ENCODE peak calls at places on chromosomes 13 and 19, in four cellular contexts. V is thoracic aorta, E is A549, L is retinal pigment epithelial cell. M is an unnamed sample.

GRCh38 chr13:48595330-48596127 is 58.2 kb upstream of the CYSLTR2 start:
- DNase-seq in V (no peak), E (peak; percentile 63), L (no peak), M (no peak)

GRCh38 chr13:73162912-73163911 is 104.4 kb downstream of the KLF5 start:
- DNase-seq in V (no peak), E (peak; percentile 60), L (no peak), M (no peak)

GRCh38 chr19:6359517-6359916 is 1.8 kb upstream of the CLPP start:
- DNase-seq in V (no peak), E (no peak), L (no peak), M (no peak)

GRCh38 chr19:49591731-49592485 is 926 bp downstream of the PRR12 start:
- DNase-seq in V (no peak), E (peak; percentile 87), L (no peak), M (peak; percentile 22)

GRCh38 chr13:30340367-30341184 is 33.2 kb upstream of the KATNAL1 start:
- DNase-seq in V (peak; percentile 38), E (no peak), L (no peak), M (no peak)

GRCh38 chr13:107203146-107203847 is 635.4 kb upstream of the ARGLU1 start:
- DNase-seq in V (no peak), E (peak; percentile 29), L (no peak), M (peak; percentile 27)

GRCh38 chr13:51269039-51269438 is 46.8 kb downstream of the FAM124A start:
- DNase-seq in V (no peak), E (no peak), L (peak; percentile 78), M (no peak)

GRCh38 chr19:45865269-45865948 is 1.3 kb downstream of the FOXA3 start:
- DNase-seq in V (no peak), E (no peak), L (no peak), M (no peak)

GRCh38 chr13:98746968-98747367 is 5.5 kb downstream of the SLC15A1 start:
- DNase-seq in V (no peak), E (peak; percentile 37), L (no peak), M (no peak)

GRCh38 chr19:18606281-18607221 is at the start of gene CRLF1:
- DNase-seq in V (no peak), E (no peak), L (no peak), M (no peak)

GRCh38 chr19:1563251-1563650 is 4.9 kb downstream of the MEX3D start:
- DNase-seq in V (no peak), E (no peak), L (no peak), M (no peak)

GRCh38 chr19:1587872-1588271 is 4.8 kb downstream of the MBD3 start:
- DNase-seq in V (no peak), E (no peak), L (no peak), M (no peak)

GRCh38 chr13:42991892-42992584 is at the start of gene EPSTI1:
- DNase-seq in V (peak; percentile 5), E (no peak), L (no peak), M (peak; percentile 4)

GRCh38 chr13:37194428-37194861 is 89.0 kb upstream of the CSNK1A1L start:
- DNase-seq in V (no peak), E (no peak), L (no peak), M (no peak)

GRCh38 chr13:44364601-44365000 is 9.0 kb upstream of the SERP2 start:
- DNase-seq in V (no peak), E (peak; percentile 57), L (no peak), M (no peak)

GRCh38 chr13:47351798-47352197 is 454.9 kb upstream of the HTR2A start:
- DNase-seq in V (no peak), E (no peak), L (no peak), M (no peak)

GRCh38 chr13:23570099-23570926 is at the start of gene TNFRSF19:
- DNase-seq in V (no peak), E (no peak), L (peak; percentile 86), M (peak; percentile 57)

GRCh38 chr19:46859637-46860124 is 1.1 kb upstream of the ARHGAP35 start:
- DNase-seq in V (no peak), E (peak; percentile 90), L (no peak), M (no peak)

GRCh38 chr13:105914637-105915036 is 620.8 kb downstream of the EFNB2 start:
- DNase-seq in V (no peak), E (no peak), L (no peak), M (no peak)

GRCh38 chr13:105377452-105377851 is 1158.0 kb downstream of the EFNB2 start:
- DNase-seq in V (no peak), E (no peak), L (no peak), M (no peak)

GRCh38 chr13:30804474-30804873 is 69.1 kb downstream of the ALOX5AP start:
- DNase-seq in V (no peak), E (no peak), L (no peak), M (no peak)

GRCh38 chr13:91307887-91308286 is 39.6 kb upstream of the MIR17HG start:
- DNase-seq in V (no peak), E (no peak), L (no peak), M (no peak)

GRCh38 chr13:90951663-90952062 is 395.8 kb upstream of the MIR17HG start:
- DNase-seq in V (no peak), E (peak; percentile 49), L (no peak), M (no peak)

GRCh38 chr13:29923554-29924481 is 73.4 kb upstream of the UBL3 start:
- DNase-seq in V (peak; percentile 89), E (peak; percentile 98), L (peak; percentile 94), M (no peak)

GRCh38 chr13:108915634-108916497 is 286.5 kb downstream of the MYO16 start:
- DNase-seq in V (peak; percentile 77), E (peak; percentile 92), L (peak; percentile 99), M (peak; percentile 12)

GRCh38 chr19:44641460-44641859 is 2.2 kb upstream of the PVR start:
- DNase-seq in V (no peak), E (no peak), L (no peak), M (no peak)

GRCh38 chr13:66926200-66926850 is 303.8 kb downstream of the PCDH9 start:
- DNase-seq in V (no peak), E (no peak), L (peak; percentile 49), M (no peak)

GRCh38 chr19:12828494-12828893 is 5.9 kb downstream of the RTBDN start:
- DNase-seq in V (no peak), E (no peak), L (no peak), M (no peak)

GRCh38 chr19:12821761-12822160 is 12.6 kb downstream of the RTBDN start:
- DNase-seq in V (no peak), E (no peak), L (no peak), M (no peak)

GRCh38 chr19:12825259-12826131 is 8.9 kb downstream of the RTBDN start:
- DNase-seq in V (no peak), E (peak; percentile 57), L (no peak), M (peak; percentile 68)
- TF ChIP-seq CTCF in V (no peak), E (peak; percentile 38), L (peak; percentile 61), M (peak; percentile 68)

DNA sequence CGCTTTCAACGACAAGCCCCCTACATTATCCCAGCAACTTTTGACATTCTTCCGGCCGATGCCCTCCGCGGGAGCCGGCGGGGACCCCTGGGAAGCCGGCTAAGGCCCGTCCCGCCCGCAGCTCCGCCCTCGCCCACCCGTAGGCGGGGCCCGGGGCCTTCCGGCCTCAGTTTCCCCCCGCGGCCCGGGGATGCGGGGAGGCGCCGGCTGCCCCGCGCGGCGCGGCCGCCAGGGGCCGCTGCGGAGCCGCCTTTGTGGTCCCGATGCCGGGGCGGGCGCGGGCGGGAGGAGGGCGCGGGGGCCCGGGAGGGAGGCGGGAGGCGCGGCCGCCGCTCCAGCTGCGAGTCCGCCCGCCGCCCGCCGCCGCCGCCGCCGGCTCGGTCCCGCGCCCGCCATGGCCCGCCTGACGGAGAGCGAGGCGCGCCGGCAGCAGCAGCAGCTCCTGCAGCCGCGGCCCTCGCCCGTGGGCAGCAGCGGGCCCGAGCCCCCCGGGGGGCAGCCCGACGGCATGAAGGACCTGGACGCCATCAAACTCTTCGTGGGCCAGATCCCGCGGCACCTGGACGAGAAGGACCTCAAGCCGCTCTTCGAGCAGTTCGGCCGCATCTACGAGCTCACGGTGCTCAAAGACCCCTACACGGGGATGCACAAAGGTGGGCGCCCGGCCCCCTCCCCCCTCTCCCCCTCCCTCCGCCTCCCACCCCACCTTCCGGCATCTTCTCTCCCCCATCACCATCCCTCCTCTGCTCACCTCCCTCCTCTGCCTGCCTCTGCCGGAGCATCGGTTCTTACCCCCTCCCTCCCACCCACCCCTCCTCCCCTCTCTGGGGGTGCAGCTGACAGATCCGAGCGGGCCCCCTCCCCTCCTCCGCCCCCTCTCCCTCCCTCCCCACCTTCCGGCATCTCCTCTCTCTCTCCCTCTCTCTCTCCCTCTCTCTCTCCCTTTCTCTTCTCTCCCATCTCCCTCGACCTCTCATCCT is at the start of gene CELF5:
- DNase-seq in V (no peak), E (no peak), L (no peak), M (peak; percentile 58)
- TF ChIP-seq CTCF in V (peak; percentile 20), E (peak; percentile 76), L (peak; percentile 15), M (peak; percentile 72)

GRCh38 chr19:16066611-16067104 is 9.6 kb upstream of the TPM4 start:
- DNase-seq in V (no peak), E (peak; percentile 79), L (no peak), M (no peak)
- TF ChIP-seq CTCF in V (no peak), E (peak; percentile 30), L (peak; percentile 41), M (peak; percentile 38)

DNA sequence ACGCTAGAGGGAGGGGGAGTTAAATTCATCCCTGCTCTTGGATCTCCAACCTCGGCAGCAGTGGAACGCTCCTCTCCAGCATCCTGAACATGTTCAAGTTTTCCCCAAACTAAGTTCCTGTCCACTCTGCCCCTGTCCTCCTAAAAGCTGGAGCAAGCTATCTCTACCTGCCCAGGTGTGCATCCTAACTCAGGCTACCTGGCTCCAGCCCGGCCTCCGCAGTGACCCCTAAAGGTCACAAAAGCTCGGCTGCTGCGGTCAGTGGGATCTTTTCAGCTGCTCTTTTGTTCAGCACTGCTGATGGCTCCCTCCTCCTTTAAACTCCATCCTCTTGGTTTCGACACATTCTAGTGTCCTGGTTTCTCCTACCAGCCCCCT is 1.4 kb downstream of the DCUN1D2 start:
- DNase-seq in V (no peak), E (no peak), L (no peak), M (no peak)
- TF ChIP-seq CTCF in V (no peak), E (no peak), L (no peak), M (no peak)

GRCh38 chr13:102774596-102775375 is 1.2 kb upstream of the TEX30 start:
- DNase-seq in V (no peak), E (no peak), L (no peak), M (no peak)

GRCh38 chr13:102771298-102772041 is 2.1 kb downstream of the TEX30 start:
- DNase-seq in V (no peak), E (no peak), L (no peak), M (no peak)

GRCh38 chr13:102772042-102772425 is 1.6 kb downstream of the TEX30 start:
- DNase-seq in V (no peak), E (no peak), L (no peak), M (no peak)

GRCh38 chr13:102774210-102774560 is 599 bp upstream of the TEX30 start:
- DNase-seq in V (no peak), E (no peak), L (no peak), M (no peak)

GRCh38 chr13:102773441-102774209 is at the start of gene TEX30:
- DNase-seq in V (peak; percentile 27), E (peak; percentile 80), L (peak; percentile 34), M (peak; percentile 75)
- TF ChIP-seq CTCF in V (no peak), E (no peak), L (no peak), M (no peak)

GRCh38 chr13:39210961-39211534 is 172.8 kb downstream of the NHLRC3 start:
- DNase-seq in V (no peak), E (no peak), L (no peak), M (no peak)
- TF ChIP-seq CTCF in V (no peak), E (no peak), L (peak; percentile 11), M (no peak)

GRCh38 chr13:113904411-113904810 is 40.5 kb upstream of the GAS6 start:
- DNase-seq in V (no peak), E (peak; percentile 33), L (no peak), M (no peak)
- TF ChIP-seq CTCF in V (peak; percentile 43), E (peak; percentile 45), L (peak; percentile 57), M (peak; percentile 52)

M was measured in neural crest cell.